ENCODE peak calls at places on chromosomes 3 and 15, in four cellular contexts. G is effector CD4-positive, alpha-beta T cell; T is brain microvascular endothelial cell; S is posterior vena cava. X is an unnamed sample.

GRCh38 chr3:49709852-49710251 is 9.6 kb downstream of the AMIGO3 start:
- DNase-seq in G (no peak), T (no peak), S (peak), X (no peak)

GRCh38 chr3:141152801-141153678 is 78.6 kb upstream of the PXYLP1 start:
- DNase-seq in G (no peak), T (no peak), S (no peak), X (no peak)

GRCh38 chr3:125202197-125202596 is 10.4 kb downstream of the SLC12A8 start:
- DNase-seq in G (no peak), T (no peak), S (no peak), X (no peak)

GRCh38 chr3:162334537-162334936 is 837.9 kb downstream of the OTOL1 start:
- DNase-seq in G (no peak), T (no peak), S (no peak), X (no peak)

GRCh38 chr3:87796137-87796899 is 262.5 kb downstream of the CGGBP1 start:
- DNase-seq in G (no peak), T (peak), S (no peak), X (no peak)

GRCh38 chr15:24955549-24955929 is 752 bp downstream of the SNRPN start:
- DNase-seq in G (no peak), T (no peak), S (peak), X (no peak)

GRCh38 chr3:42515391-42515916 is 13.0 kb downstream of the VIPR1 start:
- DNase-seq in G (no peak), T (no peak), S (no peak), X (no peak)

GRCh38 chr3:191238321-191238817 is 39.3 kb downstream of the OSTN start:
- DNase-seq in G (no peak), T (peak), S (no peak), X (no peak)